ENCODE peak calls at places on chromosomes 7 and 10, in nine cellular contexts. One of them, this sample, is unnamed. For H3K9me3, the result is how much of the 10 kb centered on the place peaks cover.

GRCh38 chr7:124171068-124171467 is 138.2 kb upstream of the TMEM229A start:
- DNase-seq in SK-N-SH: peak
- DNase-seq in cardiac muscle cell: peak
- DNase-seq in astrocyte: no peak
- DNase-seq in fibroblast of lung: peak
- DNase-seq in adrenal gland: no peak
- DNase-seq in IMR-90: peak
- DNase-seq in GM23248: no peak
- DNase-seq in CD4-positive, CD25-positive, alpha-beta regulatory T cell: no peak
- DNase-seq in this sample: no peak

GRCh38 chr7:73828972-73829371 is 1.8 kb upstream of the CLDN4 start:
- DNase-seq in GM23248: no peak
- DNase-seq in SK-N-SH: no peak
- DNase-seq in fibroblast of lung: no peak
- DNase-seq in cardiac muscle cell: no peak
- DNase-seq in adrenal gland: no peak
- DNase-seq in CD4-positive, CD25-positive, alpha-beta regulatory T cell: no peak
- DNase-seq in astrocyte: no peak
- DNase-seq in IMR-90: no peak
- DNase-seq in this sample: no peak

GRCh38 chr7:155355176-155355575 is 57.5 kb downstream of the INSIG1 start:
- DNase-seq in cardiac muscle cell: no peak
- DNase-seq in adrenal gland: no peak
- DNase-seq in SK-N-SH: no peak
- DNase-seq in CD4-positive, CD25-positive, alpha-beta regulatory T cell: no peak
- DNase-seq in IMR-90: no peak
- DNase-seq in astrocyte: no peak
- DNase-seq in fibroblast of lung: no peak
- DNase-seq in GM23248: no peak
- DNase-seq in this sample: peak

GRCh38 chr10:95785317-95785716 is 29.4 kb downstream of the ENTPD1 start:
- DNase-seq in CD4-positive, CD25-positive, alpha-beta regulatory T cell: no peak
- DNase-seq in IMR-90: no peak
- DNase-seq in adrenal gland: no peak
- DNase-seq in astrocyte: no peak
- DNase-seq in fibroblast of lung: no peak
- DNase-seq in cardiac muscle cell: no peak
- DNase-seq in SK-N-SH: no peak
- DNase-seq in GM23248: no peak
- DNase-seq in this sample: no peak

GRCh38 chr7:83362786-83363185 is 200.1 kb upstream of the PCLO start:
- DNase-seq in adrenal gland: no peak
- DNase-seq in SK-N-SH: no peak
- DNase-seq in IMR-90: no peak
- DNase-seq in cardiac muscle cell: no peak
- DNase-seq in fibroblast of lung: peak
- DNase-seq in CD4-positive, CD25-positive, alpha-beta regulatory T cell: no peak
- DNase-seq in astrocyte: peak
- DNase-seq in GM23248: no peak
- DNase-seq in this sample: no peak

GRCh38 chr7:36019966-36020365 is 133.1 kb upstream of the EEPD1 start:
- DNase-seq in CD4-positive, CD25-positive, alpha-beta regulatory T cell: no peak
- DNase-seq in adrenal gland: no peak
- DNase-seq in astrocyte: no peak
- DNase-seq in GM23248: no peak
- DNase-seq in SK-N-SH: no peak
- DNase-seq in IMR-90: no peak
- DNase-seq in cardiac muscle cell: no peak
- DNase-seq in fibroblast of lung: no peak
- DNase-seq in this sample: no peak

GRCh38 chr10:4246881-4247358 is 461.9 kb upstream of the KLF6 start:
- DNase-seq in IMR-90: peak
- DNase-seq in cardiac muscle cell: peak
- DNase-seq in fibroblast of lung: peak
- DNase-seq in SK-N-SH: no peak
- DNase-seq in GM23248: peak
- DNase-seq in adrenal gland: no peak
- DNase-seq in astrocyte: peak
- DNase-seq in CD4-positive, CD25-positive, alpha-beta regulatory T cell: no peak
- DNase-seq in this sample: no peak

GRCh38 chr7:20407585-20408466 is 77.1 kb downstream of the ITGB8 start:
- DNase-seq in fibroblast of lung: peak
- DNase-seq in GM23248: peak
- DNase-seq in adrenal gland: peak
- DNase-seq in CD4-positive, CD25-positive, alpha-beta regulatory T cell: no peak
- DNase-seq in IMR-90: peak
- DNase-seq in astrocyte: peak
- DNase-seq in cardiac muscle cell: peak
- DNase-seq in SK-N-SH: no peak
- DNase-seq in this sample: peak

GRCh38 chr10:121781101-121781500 is 146.7 kb downstream of the ATE1 start:
- DNase-seq in fibroblast of lung: no peak
- DNase-seq in CD4-positive, CD25-positive, alpha-beta regulatory T cell: no peak
- DNase-seq in IMR-90: no peak
- DNase-seq in SK-N-SH: no peak
- DNase-seq in GM23248: no peak
- DNase-seq in adrenal gland: no peak
- DNase-seq in astrocyte: no peak
- DNase-seq in cardiac muscle cell: no peak
- DNase-seq in this sample: no peak

GRCh38 chr7:114100810-114101209 is 182.0 kb upstream of the PPP1R3A start:
- DNase-seq in fibroblast of lung: no peak
- DNase-seq in astrocyte: no peak
- DNase-seq in SK-N-SH: no peak
- DNase-seq in IMR-90: no peak
- DNase-seq in GM23248: peak
- DNase-seq in adrenal gland: no peak
- DNase-seq in cardiac muscle cell: no peak
- DNase-seq in CD4-positive, CD25-positive, alpha-beta regulatory T cell: no peak
- DNase-seq in this sample: no peak

GRCh38 chr10:6473901-6474370 is 106.1 kb downstream of the PRKCQ start:
- DNase-seq in IMR-90: no peak
- DNase-seq in astrocyte: no peak
- DNase-seq in GM23248: peak
- DNase-seq in CD4-positive, CD25-positive, alpha-beta regulatory T cell: peak
- DNase-seq in fibroblast of lung: peak
- DNase-seq in cardiac muscle cell: no peak
- DNase-seq in adrenal gland: no peak
- DNase-seq in SK-N-SH: no peak
- DNase-seq in this sample: no peak

GRCh38 chr10:62264702-62265436 is 3.8 kb downstream of the RTKN2 start:
- DNase-seq in adrenal gland: no peak
- DNase-seq in CD4-positive, CD25-positive, alpha-beta regulatory T cell: no peak
- DNase-seq in SK-N-SH: peak
- DNase-seq in IMR-90: peak
- DNase-seq in astrocyte: peak
- DNase-seq in cardiac muscle cell: peak
- DNase-seq in fibroblast of lung: peak
- DNase-seq in GM23248: peak
- DNase-seq in this sample: no peak

GRCh38 chr7:22301790-22302189 is 55.2 kb downstream of the RAPGEF5 start:
- DNase-seq in cardiac muscle cell: no peak
- DNase-seq in adrenal gland: no peak
- DNase-seq in GM23248: no peak
- DNase-seq in fibroblast of lung: no peak
- DNase-seq in SK-N-SH: no peak
- DNase-seq in astrocyte: no peak
- DNase-seq in CD4-positive, CD25-positive, alpha-beta regulatory T cell: no peak
- DNase-seq in IMR-90: no peak
- DNase-seq in this sample: no peak

DNA sequence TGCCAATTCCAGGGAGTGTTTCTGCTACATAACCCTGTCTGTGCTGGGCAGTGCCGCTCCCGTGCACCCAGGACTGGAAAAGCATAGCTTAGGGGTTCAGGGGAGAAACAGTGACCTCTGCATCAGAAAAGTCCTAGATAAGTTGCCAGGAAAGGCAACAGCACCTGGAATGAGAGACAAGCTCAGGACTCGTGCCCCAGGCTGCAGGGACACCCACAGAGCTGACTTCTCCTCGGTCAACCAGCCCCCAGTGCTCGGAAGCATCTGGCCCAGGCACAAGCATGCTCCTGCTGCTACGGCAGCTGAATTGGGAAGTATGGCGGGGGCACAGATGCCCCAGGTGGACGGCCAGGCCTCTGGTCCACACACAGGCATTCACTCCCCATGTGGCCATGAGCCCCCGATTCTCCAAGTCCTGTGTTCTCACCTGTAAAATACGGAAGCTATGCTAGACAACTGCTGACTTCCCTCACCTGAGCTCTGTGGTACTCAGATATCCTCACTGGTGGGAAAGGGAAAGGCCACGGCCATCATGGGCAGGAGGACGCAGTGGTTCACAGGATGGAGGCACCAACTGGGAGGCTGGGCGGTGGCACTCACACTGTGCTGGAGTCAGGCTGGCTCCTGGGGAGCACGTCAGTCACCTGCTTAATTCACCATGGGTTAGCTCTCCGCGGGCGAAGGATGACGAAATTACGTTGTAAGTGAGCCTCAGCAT is 220.5 kb downstream of the PTPRN2 start:
- DNase-seq in cardiac muscle cell: no peak
- DNase-seq in CD4-positive, CD25-positive, alpha-beta regulatory T cell: no peak
- DNase-seq in astrocyte: no peak
- DNase-seq in fibroblast of lung: no peak
- DNase-seq in SK-N-SH: peak
- DNase-seq in adrenal gland: no peak
- DNase-seq in GM23248: no peak
- DNase-seq in IMR-90: no peak
- DNase-seq in this sample: no peak
- H3K9me3 ChIP-seq in cardiac muscle cell: under half
- H3K9me3 ChIP-seq in CD4-positive, CD25-positive, alpha-beta regulatory T cell: under half
- H3K9me3 ChIP-seq in astrocyte: under half
- H3K9me3 ChIP-seq in fibroblast of lung: under half
- H3K9me3 ChIP-seq in SK-N-SH: under half
- H3K9me3 ChIP-seq in adrenal gland: under half
- H3K9me3 ChIP-seq in GM23248: under half
- H3K9me3 ChIP-seq in IMR-90: under half
- H3K9me3 ChIP-seq in this sample: under half

GRCh38 chr7:7971308-7972040 is 2.9 kb downstream of the GLCCI1 start:
- DNase-seq in GM23248: no peak
- DNase-seq in fibroblast of lung: no peak
- DNase-seq in IMR-90: no peak
- DNase-seq in cardiac muscle cell: no peak
- DNase-seq in CD4-positive, CD25-positive, alpha-beta regulatory T cell: no peak
- DNase-seq in SK-N-SH: no peak
- DNase-seq in adrenal gland: no peak
- DNase-seq in astrocyte: no peak
- DNase-seq in this sample: no peak
- H3K4me3 ChIP-seq in GM23248: no peak
- H3K4me3 ChIP-seq in fibroblast of lung: no peak
- H3K4me3 ChIP-seq in IMR-90: peak
- H3K4me3 ChIP-seq in cardiac muscle cell: peak
- H3K4me3 ChIP-seq in CD4-positive, CD25-positive, alpha-beta regulatory T cell: peak
- H3K4me3 ChIP-seq in SK-N-SH: peak
- H3K4me3 ChIP-seq in adrenal gland: no peak
- H3K4me3 ChIP-seq in astrocyte: peak
- H3K4me3 ChIP-seq in this sample: peak

GRCh38 chr7:14195896-14196295 is 206.4 kb upstream of the ETV1 start:
- DNase-seq in fibroblast of lung: no peak
- DNase-seq in cardiac muscle cell: no peak
- DNase-seq in GM23248: peak
- DNase-seq in SK-N-SH: no peak
- DNase-seq in adrenal gland: no peak
- DNase-seq in astrocyte: no peak
- DNase-seq in CD4-positive, CD25-positive, alpha-beta regulatory T cell: no peak
- DNase-seq in IMR-90: no peak
- DNase-seq in this sample: no peak
- H3K9me3 ChIP-seq in fibroblast of lung: under half
- H3K9me3 ChIP-seq in cardiac muscle cell: under half
- H3K9me3 ChIP-seq in GM23248: under half
- H3K9me3 ChIP-seq in SK-N-SH: under half
- H3K9me3 ChIP-seq in adrenal gland: under half
- H3K9me3 ChIP-seq in astrocyte: under half
- H3K9me3 ChIP-seq in CD4-positive, CD25-positive, alpha-beta regulatory T cell: under half
- H3K9me3 ChIP-seq in IMR-90: under half
- H3K9me3 ChIP-seq in this sample: under half

GRCh38 chr10:49644035-49644345 is 30.2 kb downstream of the CHAT start:
- DNase-seq in fibroblast of lung: no peak
- DNase-seq in GM23248: no peak
- DNase-seq in SK-N-SH: no peak
- DNase-seq in cardiac muscle cell: no peak
- DNase-seq in astrocyte: no peak
- DNase-seq in adrenal gland: no peak
- DNase-seq in IMR-90: no peak
- DNase-seq in CD4-positive, CD25-positive, alpha-beta regulatory T cell: no peak
- DNase-seq in this sample: no peak

GRCh38 chr10:49646256-49646870 is 32.5 kb downstream of the CHAT start:
- DNase-seq in CD4-positive, CD25-positive, alpha-beta regulatory T cell: no peak
- DNase-seq in fibroblast of lung: no peak
- DNase-seq in cardiac muscle cell: no peak
- DNase-seq in SK-N-SH: no peak
- DNase-seq in astrocyte: no peak
- DNase-seq in adrenal gland: peak
- DNase-seq in IMR-90: no peak
- DNase-seq in GM23248: no peak
- DNase-seq in this sample: no peak

GRCh38 chr10:49643296-49644034 is 29.6 kb downstream of the CHAT start:
- DNase-seq in GM23248: no peak
- DNase-seq in IMR-90: no peak
- DNase-seq in SK-N-SH: no peak
- DNase-seq in astrocyte: no peak
- DNase-seq in adrenal gland: no peak
- DNase-seq in cardiac muscle cell: no peak
- DNase-seq in fibroblast of lung: no peak
- DNase-seq in CD4-positive, CD25-positive, alpha-beta regulatory T cell: no peak
- DNase-seq in this sample: no peak

GRCh38 chr10:49647554-49647953 is 31.9 kb upstream of the C10orf53 start:
- DNase-seq in CD4-positive, CD25-positive, alpha-beta regulatory T cell: no peak
- DNase-seq in IMR-90: no peak
- DNase-seq in astrocyte: no peak
- DNase-seq in SK-N-SH: no peak
- DNase-seq in adrenal gland: peak
- DNase-seq in cardiac muscle cell: no peak
- DNase-seq in GM23248: no peak
- DNase-seq in fibroblast of lung: no peak
- DNase-seq in this sample: no peak

DNA sequence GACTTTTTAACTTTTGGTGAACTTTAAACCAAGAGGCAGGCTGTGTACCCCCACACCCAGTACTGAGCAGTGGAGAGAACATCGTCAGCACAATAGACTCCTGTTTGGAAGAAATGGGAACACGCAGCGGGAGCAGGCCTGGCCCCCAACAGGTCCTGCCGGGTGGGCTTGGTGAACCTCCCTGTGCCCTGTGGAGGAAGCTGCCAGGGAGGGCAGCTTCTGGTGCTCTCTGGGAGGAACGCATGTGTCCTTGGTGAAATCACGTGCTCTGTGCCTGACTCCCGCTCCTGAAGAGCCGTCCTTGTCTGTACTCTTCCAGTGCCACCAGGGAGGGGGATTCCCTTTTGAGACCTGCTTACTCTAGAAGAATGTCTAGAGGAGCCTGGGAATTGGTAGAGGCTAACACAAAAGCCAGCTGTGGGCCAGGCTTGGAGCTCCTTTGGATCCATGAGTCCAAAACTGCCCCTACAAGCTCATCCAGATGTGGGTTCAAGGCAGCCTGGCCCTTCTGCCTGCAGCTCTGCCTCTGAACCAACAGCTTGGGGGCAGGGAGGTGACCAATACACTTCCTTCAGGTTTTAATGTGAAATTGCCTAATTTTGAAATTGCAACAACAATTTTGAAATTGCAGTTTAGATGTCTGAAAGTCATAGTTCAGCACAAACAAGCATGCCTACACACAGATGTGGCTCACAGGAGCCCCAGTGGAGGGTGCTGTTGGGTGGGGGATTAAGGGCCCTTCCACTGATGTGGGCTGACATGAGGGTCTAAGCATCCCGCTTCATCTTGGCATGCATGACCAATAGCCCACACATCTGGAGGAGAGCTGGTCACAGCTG is 31.8 kb downstream of the CHAT start:
- DNase-seq in fibroblast of lung: no peak
- DNase-seq in IMR-90: no peak
- DNase-seq in CD4-positive, CD25-positive, alpha-beta regulatory T cell: no peak
- DNase-seq in cardiac muscle cell: no peak
- DNase-seq in astrocyte: no peak
- DNase-seq in SK-N-SH: no peak
- DNase-seq in adrenal gland: no peak
- DNase-seq in GM23248: no peak
- DNase-seq in this sample: no peak
- H3K4me3 ChIP-seq in fibroblast of lung: no peak
- H3K4me3 ChIP-seq in IMR-90: no peak
- H3K4me3 ChIP-seq in CD4-positive, CD25-positive, alpha-beta regulatory T cell: no peak
- H3K4me3 ChIP-seq in cardiac muscle cell: no peak
- H3K4me3 ChIP-seq in astrocyte: no peak
- H3K4me3 ChIP-seq in SK-N-SH: no peak
- H3K4me3 ChIP-seq in adrenal gland: no peak
- H3K4me3 ChIP-seq in GM23248: no peak
- H3K4me3 ChIP-seq in this sample: no peak